ENCODE peak calls at places on chromosomes 16 and 17, in six cellular contexts. X is HEK293T, P is GM20000, W is AG08396, K is fibroblast of mammary gland, T is MCF 10A. B is an unnamed sample.

GRCh38 chr17:37134050-37134449 is 185.3 kb downstream of the AATF start:
- DNase-seq in X (no peak), P (no peak), W (no peak), K (no peak), T (no peak), B (no peak)

GRCh38 chr17:13568746-13569739 is 32.7 kb downstream of the HS3ST3A1 start:
- DNase-seq in X (no peak), P (no peak), W (no peak), K (no peak), T (no peak), B (no peak)

GRCh38 chr17:14731591-14731990 is 430.7 kb downstream of the HS3ST3B1 start:
- DNase-seq in X (no peak), P (no peak), W (no peak), K (no peak), T (no peak), B (no peak)

GRCh38 chr16:47492428-47493357 is 31.6 kb downstream of the PHKB start:
- DNase-seq in X (peak), P (peak), W (peak), K (peak), T (no peak), B (peak)

GRCh38 chr17:27977751-27978688 is 64.5 kb upstream of the NLK start:
- DNase-seq in X (no peak), P (no peak), W (no peak), K (peak), T (peak), B (no peak)

GRCh38 chr17:38751803-38752118 is 780 bp upstream of the PSMB3 start:
- DNase-seq in X (peak), P (peak), W (peak), K (peak), T (peak), B (peak)

GRCh38 chr17:31099051-31099450 is 4.3 kb downstream of the NF1 start:
- DNase-seq in X (no peak), P (no peak), W (no peak), K (no peak), T (no peak), B (no peak)

GRCh38 chr16:24748242-24748641 is 18.8 kb downstream of the TNRC6A start:
- DNase-seq in X (no peak), P (no peak), W (peak), K (peak), T (peak), B (peak)

GRCh38 chr16:77660311-77660710 is 62.0 kb upstream of the NUDT7 start:
- DNase-seq in X (peak), P (no peak), W (no peak), K (peak), T (peak), B (no peak)

GRCh38 chr16:3012828-3013420 is at the start of gene CLDN9:
- DNase-seq in X (no peak), P (no peak), W (no peak), K (no peak), T (no peak), B (no peak)

GRCh38 chr17:14593956-14594355 is 293.1 kb downstream of the HS3ST3B1 start:
- DNase-seq in X (no peak), P (no peak), W (no peak), K (no peak), T (no peak), B (no peak)

GRCh38 chr16:67229906-67230808 is 3.2 kb downstream of the TMEM208 start:
- DNase-seq in X (no peak), P (no peak), W (no peak), K (no peak), T (no peak), B (no peak)

GRCh38 chr16:85199069-85199725 is 86.9 kb upstream of the CIBAR2 start:
- DNase-seq in X (no peak), P (no peak), W (no peak), K (no peak), T (no peak), B (peak)

GRCh38 chr17:38947189-38947588 is 20.0 kb downstream of the FBXO47 start:
- DNase-seq in X (no peak), P (no peak), W (no peak), K (no peak), T (no peak), B (no peak)

GRCh38 chr16:46763147-46763546 is 15.0 kb upstream of the MYLK3 start:
- DNase-seq in X (no peak), P (no peak), W (no peak), K (no peak), T (no peak), B (no peak)

GRCh38 chr17:58630883-58631522 is 60.8 kb downstream of the TEX14 start:
- DNase-seq in X (peak), P (no peak), W (no peak), K (no peak), T (no peak), B (no peak)

GRCh38 chr16:83344014-83344413 is 463.8 kb upstream of the HSBP1 start:
- DNase-seq in X (no peak), P (no peak), W (no peak), K (peak), T (peak), B (peak)

GRCh38 chr17:391850-392249 is 39.2 kb upstream of the RPH3AL start:
- DNase-seq in X (no peak), P (no peak), W (no peak), K (no peak), T (no peak), B (no peak)

GRCh38 chr16:66335704-66336329 is 30.7 kb upstream of the CDH5 start:
- DNase-seq in X (peak), P (no peak), W (no peak), K (peak), T (peak), B (peak)

GRCh38 chr17:68344701-68345136 is 53.4 kb downstream of the ARSG start:
- DNase-seq in X (no peak), P (no peak), W (no peak), K (no peak), T (no peak), B (no peak)

GRCh38 chr17:43338886-43339516 is 59.8 kb upstream of the ARL4D start:
- DNase-seq in X (no peak), P (no peak), W (no peak), K (peak), T (peak), B (peak)

GRCh38 chr17:78844301-78845005 is 3.8 kb upstream of the USP36 start:
- DNase-seq in X (no peak), P (no peak), W (no peak), K (peak), T (no peak), B (peak)

GRCh38 chr17:39151680-39152058 is 232 bp upstream of the PLXDC1 start:
- DNase-seq in X (no peak), P (no peak), W (no peak), K (no peak), T (no peak), B (no peak)

GRCh38 chr16:2426941-2427361 is 2.3 kb upstream of the CCNF start:
- DNase-seq in X (no peak), P (no peak), W (no peak), K (no peak), T (peak), B (no peak)

GRCh38 chr17:41678907-41679739 is 9.6 kb upstream of the EIF1 start:
- DNase-seq in X (no peak), P (no peak), W (no peak), K (peak), T (peak), B (peak)

GRCh38 chr16:11658896-11659708 is 9.2 kb upstream of the SNN start:
- DNase-seq in X (no peak), P (no peak), W (no peak), K (peak), T (peak), B (no peak)

GRCh38 chr17:77771145-77771544 is 187.4 kb upstream of the TNRC6C start:
- DNase-seq in X (no peak), P (no peak), W (no peak), K (no peak), T (no peak), B (no peak)

GRCh38 chr17:1077536-1078061 is 80.7 kb downstream of the TIMM22 start:
- DNase-seq in X (no peak), P (no peak), W (no peak), K (no peak), T (no peak), B (no peak)

GRCh38 chr16:68973611-68974120 is 130.3 kb downstream of the TANGO6 start:
- DNase-seq in X (no peak), P (no peak), W (no peak), K (no peak), T (no peak), B (no peak)

GRCh38 chr16:67481561-67482259 is 753 bp upstream of the ATP6V0D1 start:
- DNase-seq in X (no peak), P (no peak), W (no peak), K (peak), T (no peak), B (no peak)

GRCh38 chr17:77783991-77784820 is 174.3 kb upstream of the TNRC6C start:
- DNase-seq in X (no peak), P (peak), W (no peak), K (no peak), T (no peak), B (no peak)

GRCh38 chr17:52390422-52390821 is 231.9 kb upstream of the CA10 start:
- DNase-seq in X (no peak), P (no peak), W (no peak), K (no peak), T (no peak), B (peak)

GRCh38 chr16:57091990-57092785 is at the start of gene CPNE2:
- DNase-seq in X (peak), P (peak), W (peak), K (peak), T (peak), B (peak)

GRCh38 chr17:49700956-49701355 is 6.8 kb downstream of the SLC35B1 start:
- DNase-seq in X (no peak), P (no peak), W (no peak), K (no peak), T (no peak), B (no peak)

GRCh38 chr16:82852388-82852998 is 225.7 kb downstream of the CDH13 start:
- DNase-seq in X (no peak), P (no peak), W (no peak), K (no peak), T (no peak), B (no peak)

GRCh38 chr16:2963611-2964415 is at the start of gene KREMEN2:
- DNase-seq in X (peak), P (peak), W (peak), K (no peak), T (peak), B (no peak)